ENCODE peak calls at places on chromosomes 3 and 15, in five cellular contexts. P, R, M, H and F are unnamed samples.

GRCh38 chr15:45129651-45130129 is at the start of the genes DUOX1 and DUOXA1:
- DNase-seq in H (no peak), M (peak; percentile 37), P (no peak), R (no peak), F (peak; percentile 56)

GRCh38 chr3:9503283-9503682 is 50.3 kb downstream of the LHFPL4 start:
- DNase-seq in H (peak; percentile 77), M (peak; percentile 63), R (peak; percentile 72), P (peak; percentile 78), F (peak; percentile 65)

GRCh38 chr3:186931487-186932280 is 1.4 kb downstream of the ST6GAL1 start:
- DNase-seq in M (peak; percentile 57), P (peak; percentile 13), H (no peak), R (peak; percentile 56), F (peak; percentile 46)

GRCh38 chr15:88708256-88709054 is 69.6 kb downstream of the ISG20 start:
- DNase-seq in P (peak; percentile 61), M (no peak), R (no peak), H (peak; percentile 9), F (no peak)

GRCh38 chr15:73172508-73172907 is 120.2 kb downstream of the NEO1 start:
- DNase-seq in H (peak; percentile 15), M (no peak), R (no peak), P (peak; percentile 16), F (no peak)

GRCh38 chr3:20658491-20658890 is 472.5 kb upstream of the SGO1 start:
- DNase-seq in R (no peak), P (no peak), H (peak; percentile 20), M (no peak), F (no peak)

GRCh38 chr3:117103645-117104044 is 394.1 kb downstream of the TUSC7 start:
- DNase-seq in P (no peak), R (no peak), H (no peak), M (no peak), F (no peak)

GRCh38 chr15:89899303-89899946 is 5.6 kb upstream of the AP3S2 start:
- DNase-seq in R (no peak), H (no peak), P (no peak), M (no peak), F (no peak)

GRCh38 chr15:101613130-101614000 is 38.8 kb downstream of the TM2D3 start:
- DNase-seq in H (peak; percentile 61), P (peak; percentile 48), R (no peak), M (no peak), F (peak; percentile 24)

GRCh38 chr15:95842576-95842975 is 487.9 kb upstream of the NR2F2 start:
- DNase-seq in M (no peak), P (no peak), H (no peak), R (no peak), F (no peak)

GRCh38 chr15:69095280-69095679 is 65.2 kb upstream of the GLCE start:
- DNase-seq in H (no peak), R (no peak), P (no peak), M (no peak), F (no peak)

GRCh38 chr3:128426128-128426921 is 40.4 kb downstream of the DNAJB8 start:
- DNase-seq in H (peak; percentile 37), P (peak; percentile 27), R (peak; percentile 41), M (peak; percentile 37), F (no peak)

GRCh38 chr3:169668957-169669681 is 5.6 kb upstream of the MECOM start:
- DNase-seq in H (peak; percentile 82), P (peak; percentile 78), M (no peak), R (peak; percentile 84), F (peak; percentile 58)

GRCh38 chr3:128486692-128487537 is 6.1 kb downstream of the GATA2 start:
- DNase-seq in H (peak; percentile 61), M (no peak), R (peak; percentile 43), P (no peak), F (no peak)

GRCh38 chr15:77493324-77493907 is 72.7 kb downstream of the HMG20A start:
- DNase-seq in P (no peak), R (peak; percentile 19), H (peak; percentile 62), M (no peak), F (no peak)

GRCh38 chr3:11211531-11212300 is 57.4 kb downstream of the HRH1 start:
- DNase-seq in R (peak; percentile 35), P (peak; percentile 80), H (peak; percentile 71), M (no peak), F (no peak)

GRCh38 chr3:180698760-180699270 is 19.5 kb upstream of the CCDC39 start:
- DNase-seq in P (no peak), H (no peak), R (no peak), M (no peak), F (peak; percentile 58)

GRCh38 chr3:78839710-78840109 is 928.1 kb downstream of the ROBO1 start:
- DNase-seq in H (no peak), M (no peak), R (peak; percentile 25), P (no peak), F (peak; percentile 67)

GRCh38 chr3:152909180-152909883 is 74.4 kb downstream of the P2RY1 start:
- DNase-seq in P (peak; percentile 82), M (no peak), H (peak; percentile 73), R (peak; percentile 71), F (peak; percentile 35)

GRCh38 chr3:152915695-152916094 is 80.8 kb downstream of the P2RY1 start:
- DNase-seq in H (no peak), R (no peak), M (no peak), P (no peak), F (peak; percentile 48)

GRCh38 chr3:152910966-152911365 is 76.0 kb downstream of the P2RY1 start:
- DNase-seq in H (no peak), M (no peak), P (no peak), R (no peak), F (peak; percentile 16)

GRCh38 chr3:152905631-152906030 is 70.7 kb downstream of the P2RY1 start:
- DNase-seq in P (no peak), M (no peak), R (no peak), H (no peak), F (no peak)

GRCh38 chr3:152910211-152910610 is 75.3 kb downstream of the P2RY1 start:
- DNase-seq in P (peak; percentile 11), R (no peak), H (peak; percentile 15), M (no peak), F (peak; percentile 15)
- TF ChIP-seq CTCF in P (no peak), R (no peak), H (no peak), M (no peak), F (peak; percentile 30)

GRCh38 chr3:193194417-193194816 is 46.6 kb upstream of the PLAAT1 start:
- DNase-seq in P (no peak), R (no peak), H (no peak), M (no peak), F (no peak)

DNA sequence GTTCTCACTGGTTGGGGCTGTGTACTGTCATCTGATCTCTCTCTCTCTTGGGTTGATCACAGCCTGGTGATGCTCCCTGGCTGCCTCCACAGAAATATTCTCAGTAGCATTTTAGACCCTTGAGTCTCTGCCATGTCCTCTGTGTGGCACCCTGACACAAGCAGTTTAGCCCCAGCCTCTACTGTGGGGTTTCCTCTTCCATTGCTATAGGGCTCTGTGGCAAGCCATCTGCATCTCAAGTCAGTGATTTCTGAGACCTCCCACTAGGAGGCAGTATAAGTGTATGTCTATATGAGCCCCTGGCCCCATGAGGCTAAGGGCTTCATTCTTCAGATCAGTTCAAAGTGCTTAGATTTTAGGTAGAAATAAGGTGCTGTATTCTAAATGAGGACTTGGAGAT is 50.6 kb upstream of the PLAAT1 start:
- DNase-seq in H (peak; percentile 36), M (no peak), P (peak; percentile 11), R (peak; percentile 56), F (peak; percentile 54)
- TF ChIP-seq CTCF in H (peak; percentile 44), M (no peak), P (no peak), R (peak; percentile 59), F (peak; percentile 60)

DNA sequence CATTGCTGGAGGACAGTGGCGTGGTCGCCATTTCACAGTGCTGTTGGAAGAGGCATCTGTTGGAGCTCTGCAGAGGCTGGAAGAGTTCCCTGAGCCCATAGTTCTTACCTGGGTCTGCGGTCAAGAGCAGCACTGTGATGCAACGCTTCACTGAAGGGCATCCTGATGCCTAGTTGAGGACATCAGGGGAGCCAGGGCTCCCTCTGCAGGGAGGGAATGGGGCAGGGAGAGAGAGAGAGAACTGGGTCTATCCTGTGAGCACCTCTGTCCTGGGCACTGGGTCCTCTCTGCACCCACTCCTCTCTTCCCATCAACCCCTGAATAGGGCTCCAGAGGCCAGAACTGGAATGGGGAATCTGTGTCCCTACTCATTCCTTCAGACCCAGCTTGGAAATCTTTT is 23.9 kb upstream of the MOBP start:
- DNase-seq in M (no peak), H (no peak), P (no peak), R (peak; percentile 12), F (no peak)
- TF ChIP-seq CTCF in M (no peak), H (peak; percentile 11), P (no peak), R (peak; percentile 47), F (peak; percentile 51)

GRCh38 chr3:84265768-84266167 is 693.0 kb upstream of the CADM2 start:
- DNase-seq in P (no peak), H (no peak), R (no peak), M (no peak), F (no peak)
- TF ChIP-seq CTCF in P (no peak), H (no peak), R (no peak), M (no peak), F (no peak)

DNA sequence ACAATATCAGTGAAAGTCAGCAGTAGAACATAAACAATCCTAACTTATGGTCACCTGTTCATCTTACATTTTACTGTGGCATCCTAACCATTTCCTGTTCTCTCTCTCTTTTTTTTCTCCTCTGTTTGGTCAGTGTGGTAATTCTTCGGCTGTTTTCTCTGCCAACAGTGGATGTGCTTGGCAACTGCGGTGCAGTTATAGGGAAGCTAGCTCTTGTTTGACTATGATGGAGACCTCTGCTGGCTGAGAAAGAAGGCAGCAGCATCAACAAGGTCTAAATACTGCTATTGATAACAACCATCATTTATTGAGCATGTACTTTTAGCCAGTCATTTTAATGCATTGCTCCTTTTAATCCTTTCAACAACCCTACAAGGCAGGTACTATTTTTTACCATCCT is 723 bp upstream of the DRD3 start:
- DNase-seq in M (no peak), R (peak; percentile 19), H (peak; percentile 56), P (peak; percentile 50), F (peak; percentile 32)
- TF ChIP-seq CTCF in M (no peak), R (peak; percentile 30), H (peak; percentile 43), P (peak; percentile 43), F (peak; percentile 23)

GRCh38 chr3:184874709-184875644 is 63.0 kb downstream of the VPS8 start:
- DNase-seq in M (no peak), H (peak; percentile 63), P (peak; percentile 56), R (peak; percentile 52), F (peak; percentile 36)
- TF ChIP-seq CTCF in M (peak; percentile 34), H (peak; percentile 59), P (peak; percentile 63), R (peak; percentile 40), F (peak; percentile 56)